ENCODE peak calls at places on chromosomes 6 and 20, in nine cellular contexts. One of them, this sample, is unnamed.

GRCh38 chr20:57582432-57583288 is 21.8 kb downstream of the PCK1 start:
- DNase-seq in PC-9: no peak
- DNase-seq in neural progenitor cell: peak
- DNase-seq in breast epithelium: no peak
- DNase-seq in left ventricle myocardium inferior: no peak
- DNase-seq in cardiac muscle cell: peak
- DNase-seq in stomach: peak
- DNase-seq in HFF-Myc: no peak
- DNase-seq in Panc1: no peak
- DNase-seq in this sample: no peak

GRCh38 chr20:47392015-47392720 is 35.7 kb upstream of the ZMYND8 start:
- DNase-seq in neural progenitor cell: no peak
- DNase-seq in breast epithelium: no peak
- DNase-seq in left ventricle myocardium inferior: peak
- DNase-seq in PC-9: peak
- DNase-seq in HFF-Myc: peak
- DNase-seq in cardiac muscle cell: peak
- DNase-seq in stomach: peak
- DNase-seq in Panc1: no peak
- DNase-seq in this sample: no peak

GRCh38 chr20:48783533-48784272 is 44.1 kb downstream of the PREX1 start:
- DNase-seq in breast epithelium: no peak
- DNase-seq in left ventricle myocardium inferior: no peak
- DNase-seq in PC-9: no peak
- DNase-seq in stomach: no peak
- DNase-seq in cardiac muscle cell: no peak
- DNase-seq in HFF-Myc: no peak
- DNase-seq in Panc1: no peak
- DNase-seq in neural progenitor cell: no peak
- DNase-seq in this sample: no peak

GRCh38 chr6:24431045-24431451 is 28.3 kb downstream of the MRS2 start:
- DNase-seq in Panc1: peak
- DNase-seq in neural progenitor cell: peak
- DNase-seq in PC-9: peak
- DNase-seq in HFF-Myc: peak
- DNase-seq in cardiac muscle cell: peak
- DNase-seq in stomach: no peak
- DNase-seq in left ventricle myocardium inferior: no peak
- DNase-seq in breast epithelium: no peak
- DNase-seq in this sample: peak

GRCh38 chr20:11791316-11792228 is 126.1 kb upstream of the BTBD3 start:
- DNase-seq in stomach: no peak
- DNase-seq in neural progenitor cell: no peak
- DNase-seq in breast epithelium: no peak
- DNase-seq in PC-9: peak
- DNase-seq in HFF-Myc: no peak
- DNase-seq in left ventricle myocardium inferior: no peak
- DNase-seq in Panc1: no peak
- DNase-seq in cardiac muscle cell: no peak
- DNase-seq in this sample: no peak

GRCh38 chr6:111087871-111088667 is 766 bp downstream of the SLC16A10 start:
- DNase-seq in PC-9: peak
- DNase-seq in neural progenitor cell: peak
- DNase-seq in HFF-Myc: no peak
- DNase-seq in Panc1: no peak
- DNase-seq in breast epithelium: no peak
- DNase-seq in left ventricle myocardium inferior: peak
- DNase-seq in cardiac muscle cell: peak
- DNase-seq in stomach: peak
- DNase-seq in this sample: no peak

GRCh38 chr6:45428734-45429133 is 51.0 kb upstream of the SUPT3H start:
- DNase-seq in cardiac muscle cell: no peak
- DNase-seq in PC-9: no peak
- DNase-seq in stomach: no peak
- DNase-seq in neural progenitor cell: no peak
- DNase-seq in left ventricle myocardium inferior: no peak
- DNase-seq in Panc1: no peak
- DNase-seq in HFF-Myc: no peak
- DNase-seq in breast epithelium: no peak
- DNase-seq in this sample: no peak

GRCh38 chr6:23016701-23017100 is 447.3 kb downstream of the HDGFL1 start:
- DNase-seq in left ventricle myocardium inferior: no peak
- DNase-seq in cardiac muscle cell: no peak
- DNase-seq in breast epithelium: no peak
- DNase-seq in Panc1: no peak
- DNase-seq in PC-9: no peak
- DNase-seq in HFF-Myc: no peak
- DNase-seq in stomach: no peak
- DNase-seq in neural progenitor cell: no peak
- DNase-seq in this sample: peak

GRCh38 chr6:16764188-16764950 is 3.1 kb upstream of the ATXN1 start:
- DNase-seq in left ventricle myocardium inferior: no peak
- DNase-seq in neural progenitor cell: no peak
- DNase-seq in Panc1: no peak
- DNase-seq in PC-9: no peak
- DNase-seq in stomach: no peak
- DNase-seq in cardiac muscle cell: peak
- DNase-seq in HFF-Myc: no peak
- DNase-seq in breast epithelium: no peak
- DNase-seq in this sample: no peak

GRCh38 chr20:21623074-21623780 is 82.2 kb upstream of the PAX1 start:
- DNase-seq in HFF-Myc: no peak
- DNase-seq in left ventricle myocardium inferior: no peak
- DNase-seq in Panc1: no peak
- DNase-seq in neural progenitor cell: no peak
- DNase-seq in breast epithelium: no peak
- DNase-seq in PC-9: no peak
- DNase-seq in stomach: no peak
- DNase-seq in cardiac muscle cell: no peak
- DNase-seq in this sample: no peak

GRCh38 chr6:190596-191395 is 101.5 kb upstream of the DUSP22 start:
- DNase-seq in cardiac muscle cell: no peak
- DNase-seq in breast epithelium: no peak
- DNase-seq in PC-9: peak
- DNase-seq in left ventricle myocardium inferior: no peak
- DNase-seq in neural progenitor cell: peak
- DNase-seq in HFF-Myc: no peak
- DNase-seq in stomach: no peak
- DNase-seq in Panc1: no peak
- DNase-seq in this sample: no peak

GRCh38 chr6:45569210-45569945 is 191.6 kb upstream of the SUPT3H start:
- DNase-seq in Panc1: no peak
- DNase-seq in left ventricle myocardium inferior: peak
- DNase-seq in PC-9: no peak
- DNase-seq in breast epithelium: no peak
- DNase-seq in HFF-Myc: no peak
- DNase-seq in stomach: no peak
- DNase-seq in cardiac muscle cell: no peak
- DNase-seq in neural progenitor cell: peak
- DNase-seq in this sample: no peak

GRCh38 chr6:32196682-32197616 is 4.5 kb upstream of the GPSM3 start:
- DNase-seq in stomach: no peak
- DNase-seq in neural progenitor cell: peak
- DNase-seq in Panc1: no peak
- DNase-seq in breast epithelium: peak
- DNase-seq in HFF-Myc: no peak
- DNase-seq in left ventricle myocardium inferior: peak
- DNase-seq in PC-9: no peak
- DNase-seq in cardiac muscle cell: peak
- DNase-seq in this sample: no peak

GRCh38 chr6:149431905-149432775 is 32.1 kb downstream of the SUMO4 start:
- DNase-seq in cardiac muscle cell: peak
- DNase-seq in Panc1: peak
- DNase-seq in stomach: peak
- DNase-seq in HFF-Myc: peak
- DNase-seq in left ventricle myocardium inferior: peak
- DNase-seq in PC-9: peak
- DNase-seq in neural progenitor cell: peak
- DNase-seq in breast epithelium: peak
- DNase-seq in this sample: peak
- TF ChIP-seq CTCF in cardiac muscle cell: peak
- TF ChIP-seq CTCF in Panc1: peak
- TF ChIP-seq CTCF in stomach: peak
- TF ChIP-seq CTCF in HFF-Myc: peak
- TF ChIP-seq CTCF in left ventricle myocardium inferior: peak
- TF ChIP-seq CTCF in PC-9: peak
- TF ChIP-seq CTCF in neural progenitor cell: peak
- TF ChIP-seq CTCF in breast epithelium: peak
- TF ChIP-seq CTCF in this sample: peak

DNA sequence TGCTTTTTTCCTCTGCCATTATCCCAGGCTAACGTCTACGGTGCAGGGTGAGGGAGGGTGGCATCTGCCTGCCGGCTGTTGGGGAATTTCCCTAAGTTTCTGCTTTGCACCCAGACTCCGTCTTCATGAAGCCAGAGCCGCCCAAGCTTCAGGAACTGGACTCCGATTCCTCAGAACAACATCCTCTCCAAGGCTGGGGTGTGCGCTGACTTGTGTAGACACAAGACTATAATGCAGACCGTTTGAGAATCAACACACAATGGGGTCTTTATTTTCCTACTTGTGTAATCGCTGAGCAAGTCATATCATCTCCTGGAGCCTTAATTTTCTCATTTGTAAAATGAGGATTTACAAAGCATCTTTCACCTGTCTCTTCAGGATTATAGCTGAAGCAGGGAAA is 160.5 kb upstream of the AGPAT4 start:
- DNase-seq in PC-9: no peak
- DNase-seq in stomach: no peak
- DNase-seq in left ventricle myocardium inferior: no peak
- DNase-seq in Panc1: no peak
- DNase-seq in cardiac muscle cell: peak
- DNase-seq in HFF-Myc: no peak
- DNase-seq in breast epithelium: no peak
- DNase-seq in neural progenitor cell: no peak
- DNase-seq in this sample: no peak
- H3K4me3 ChIP-seq in PC-9: no peak
- H3K4me3 ChIP-seq in stomach: no peak
- H3K4me3 ChIP-seq in left ventricle myocardium inferior: peak
- H3K4me3 ChIP-seq in Panc1: peak
- H3K4me3 ChIP-seq in cardiac muscle cell: no peak
- H3K4me3 ChIP-seq in HFF-Myc: no peak
- H3K4me3 ChIP-seq in breast epithelium: peak
- H3K4me3 ChIP-seq in neural progenitor cell: no peak
- H3K4me3 ChIP-seq in this sample: no peak

GRCh38 chr6:149089508-149089907 is 228.0 kb upstream of the TAB2 start:
- DNase-seq in breast epithelium: no peak
- DNase-seq in neural progenitor cell: no peak
- DNase-seq in HFF-Myc: no peak
- DNase-seq in PC-9: no peak
- DNase-seq in left ventricle myocardium inferior: no peak
- DNase-seq in stomach: no peak
- DNase-seq in Panc1: no peak
- DNase-seq in cardiac muscle cell: no peak
- DNase-seq in this sample: no peak
- TF ChIP-seq CTCF in breast epithelium: no peak
- TF ChIP-seq CTCF in neural progenitor cell: no peak
- TF ChIP-seq CTCF in HFF-Myc: no peak
- TF ChIP-seq CTCF in PC-9: no peak
- TF ChIP-seq CTCF in left ventricle myocardium inferior: no peak
- TF ChIP-seq CTCF in stomach: no peak
- TF ChIP-seq CTCF in Panc1: peak
- TF ChIP-seq CTCF in cardiac muscle cell: no peak
- TF ChIP-seq CTCF in this sample: no peak

GRCh38 chr20:2104236-2104635 is 2.6 kb downstream of the STK35 start:
- DNase-seq in HFF-Myc: no peak
- DNase-seq in Panc1: no peak
- DNase-seq in PC-9: no peak
- DNase-seq in cardiac muscle cell: no peak
- DNase-seq in breast epithelium: no peak
- DNase-seq in left ventricle myocardium inferior: no peak
- DNase-seq in neural progenitor cell: no peak
- DNase-seq in stomach: no peak
- DNase-seq in this sample: no peak
- H3K4me3 ChIP-seq in HFF-Myc: peak
- H3K4me3 ChIP-seq in Panc1: peak
- H3K4me3 ChIP-seq in PC-9: peak
- H3K4me3 ChIP-seq in cardiac muscle cell: peak
- H3K4me3 ChIP-seq in breast epithelium: peak
- H3K4me3 ChIP-seq in left ventricle myocardium inferior: peak
- H3K4me3 ChIP-seq in neural progenitor cell: peak
- H3K4me3 ChIP-seq in stomach: peak
- H3K4me3 ChIP-seq in this sample: peak

GRCh38 chr6:143060806-143061596 is at the start of gene AIG1:
- DNase-seq in HFF-Myc: peak
- DNase-seq in neural progenitor cell: peak
- DNase-seq in stomach: no peak
- DNase-seq in PC-9: no peak
- DNase-seq in breast epithelium: peak
- DNase-seq in cardiac muscle cell: no peak
- DNase-seq in left ventricle myocardium inferior: no peak
- DNase-seq in Panc1: no peak
- DNase-seq in this sample: no peak

GRCh38 chr6:143059616-143060353 is 904 bp upstream of the AIG1 start:
- DNase-seq in HFF-Myc: peak
- DNase-seq in left ventricle myocardium inferior: no peak
- DNase-seq in stomach: no peak
- DNase-seq in neural progenitor cell: no peak
- DNase-seq in cardiac muscle cell: peak
- DNase-seq in Panc1: no peak
- DNase-seq in PC-9: peak
- DNase-seq in breast epithelium: peak
- DNase-seq in this sample: peak

GRCh38 chr6:143061597-143062385 is 1.1 kb downstream of the AIG1 start:
- DNase-seq in neural progenitor cell: no peak
- DNase-seq in left ventricle myocardium inferior: no peak
- DNase-seq in breast epithelium: no peak
- DNase-seq in cardiac muscle cell: no peak
- DNase-seq in PC-9: no peak
- DNase-seq in stomach: no peak
- DNase-seq in Panc1: no peak
- DNase-seq in HFF-Myc: no peak
- DNase-seq in this sample: no peak

GRCh38 chr6:143058987-143059386 is 1.7 kb upstream of the AIG1 start:
- DNase-seq in neural progenitor cell: peak
- DNase-seq in left ventricle myocardium inferior: no peak
- DNase-seq in PC-9: no peak
- DNase-seq in Panc1: no peak
- DNase-seq in HFF-Myc: peak
- DNase-seq in cardiac muscle cell: no peak
- DNase-seq in stomach: no peak
- DNase-seq in breast epithelium: no peak
- DNase-seq in this sample: no peak

DNA sequence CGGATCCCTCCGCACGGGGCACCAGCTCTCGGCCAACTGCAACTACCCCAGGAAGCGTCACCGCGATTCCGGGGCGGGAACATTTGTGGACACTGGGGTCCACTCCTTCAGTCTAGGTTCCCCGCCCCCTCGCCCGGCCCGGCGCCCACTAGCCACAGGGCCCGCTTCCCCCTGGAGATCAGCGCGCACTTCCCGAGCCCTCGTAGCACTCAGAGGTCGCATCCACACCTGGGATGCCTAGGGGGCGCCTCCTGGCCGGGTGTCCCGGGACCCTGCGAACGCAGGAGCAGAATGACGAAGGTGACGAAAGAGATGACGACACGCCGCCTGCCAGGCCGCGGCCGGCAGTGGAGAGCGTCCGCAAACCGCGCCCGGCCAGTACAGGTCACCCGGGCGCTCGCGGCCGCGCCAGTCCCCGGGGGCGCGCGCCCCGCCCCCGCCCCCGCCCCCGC is 309 bp upstream of the AIG1 start:
- DNase-seq in PC-9: peak
- DNase-seq in stomach: peak
- DNase-seq in Panc1: no peak
- DNase-seq in left ventricle myocardium inferior: peak
- DNase-seq in cardiac muscle cell: peak
- DNase-seq in neural progenitor cell: peak
- DNase-seq in breast epithelium: peak
- DNase-seq in HFF-Myc: peak
- DNase-seq in this sample: no peak
- TF ChIP-seq CTCF in PC-9: no peak
- TF ChIP-seq CTCF in stomach: no peak
- TF ChIP-seq CTCF in Panc1: peak
- TF ChIP-seq CTCF in left ventricle myocardium inferior: peak
- TF ChIP-seq CTCF in cardiac muscle cell: peak
- TF ChIP-seq CTCF in neural progenitor cell: peak
- TF ChIP-seq CTCF in breast epithelium: no peak
- TF ChIP-seq CTCF in HFF-Myc: no peak
- TF ChIP-seq CTCF in this sample: peak

This sample was measured in LNCaP clone FGC.